ENCODE peak calls at places on chromosomes 1 and 21, in nine cellular contexts. I is fibroblast of lung, L is adrenal gland, S is activated gamma-delta T cell treated with Interleukin-2 at 50 U/mL for 16 hours, H is neural crest cell, E is epithelial cell of prostate, P is AG10803, J is NCI-H774, X is HT1080. F is an unnamed sample.

GRCh38 chr1:3231826-3232225 is 162.8 kb downstream of the PRDM16 start:
- DNase-seq in I (no peak), L (no peak), S (no peak), H (no peak), E (no peak), P (no peak), J (no peak), X (no peak), F (no peak)

GRCh38 chr1:198699167-198700015 is 60.6 kb downstream of the PTPRC start:
- DNase-seq in I (peak), L (peak), S (peak), H (peak), E (peak), P (peak), J (peak), X (no peak), F (peak)

GRCh38 chr1:111197598-111198289 is 2.7 kb downstream of the DENND2D start:
- DNase-seq in I (peak), L (no peak), S (peak), H (no peak), E (no peak), P (peak), J (no peak), X (peak), F (no peak)

GRCh38 chr1:216420263-216420662 is 3.0 kb downstream of the USH2A start:
- DNase-seq in I (no peak), L (no peak), S (no peak), H (no peak), E (no peak), P (no peak), J (no peak), X (no peak), F (no peak)

GRCh38 chr1:8602471-8603219 is 214.8 kb downstream of the RERE start:
- DNase-seq in I (no peak), L (no peak), S (no peak), H (no peak), E (no peak), P (no peak), J (no peak), X (no peak), F (no peak)

GRCh38 chr21:46191257-46191685 is 7.0 kb upstream of the SPATC1L start:
- DNase-seq in I (peak), L (peak), S (no peak), H (no peak), E (peak), P (peak), J (no peak), X (peak), F (no peak)

GRCh38 chr1:243708210-243708609 is 141.8 kb downstream of the AKT3 start:
- DNase-seq in I (no peak), L (no peak), S (no peak), H (no peak), E (no peak), P (no peak), J (no peak), X (no peak), F (no peak)

GRCh38 chr1:154320882-154321608 is at the start of gene AQP10:
- DNase-seq in I (peak), L (no peak), S (no peak), H (no peak), E (no peak), P (no peak), J (no peak), X (no peak), F (no peak)

GRCh38 chr1:69045572-69045971 is 522.1 kb upstream of the LRRC7 start:
- DNase-seq in I (no peak), L (no peak), S (no peak), H (no peak), E (no peak), P (no peak), J (no peak), X (no peak), F (no peak)

GRCh38 chr21:14560555-14560954 is 14.4 kb upstream of the SAMSN1 start:
- DNase-seq in I (no peak), L (no peak), S (no peak), H (no peak), E (no peak), P (no peak), J (no peak), X (no peak), F (no peak)

GRCh38 chr1:88608139-88608943 is 75.7 kb upstream of the PKN2 start:
- DNase-seq in I (peak), L (no peak), S (no peak), H (no peak), E (no peak), P (peak), J (no peak), X (peak), F (no peak)

GRCh38 chr1:34362949-34363348 is 186.2 kb downstream of the C1orf94 start:
- DNase-seq in I (no peak), L (no peak), S (no peak), H (no peak), E (no peak), P (no peak), J (peak), X (no peak), F (no peak)

GRCh38 chr1:2382621-2383361 is 8.6 kb downstream of the MORN1 start:
- DNase-seq in I (peak), L (peak), S (no peak), H (peak), E (no peak), P (peak), J (no peak), X (peak), F (peak)

GRCh38 chr1:245411245-245411644 is 256.5 kb downstream of the KIF26B start:
- DNase-seq in I (peak), L (peak), S (no peak), H (no peak), E (no peak), P (no peak), J (no peak), X (peak), F (no peak)

GRCh38 chr1:47174621-47175020 is 15.2 kb downstream of the PDZK1IP1 start:
- DNase-seq in I (no peak), L (no peak), S (no peak), H (no peak), E (no peak), P (no peak), J (no peak), X (no peak), F (no peak)

GRCh38 chr21:29511076-29511475 is 212.4 kb downstream of the BACH1 start:
- DNase-seq in I (peak), L (no peak), S (no peak), H (no peak), E (no peak), P (peak), J (no peak), X (no peak), F (no peak)

GRCh38 chr1:25543425-25544242 is at the start of gene LDLRAP1:
- DNase-seq in I (peak), L (peak), S (peak), H (peak), E (no peak), P (peak), J (no peak), X (peak), F (peak)

GRCh38 chr21:45709696-45710268 is 66.3 kb downstream of the PCBP3 start:
- DNase-seq in I (no peak), L (no peak), S (no peak), H (no peak), E (no peak), P (no peak), J (no peak), X (no peak), F (no peak)

GRCh38 chr21:35222541-35222941 is 173.4 kb upstream of the RUNX1 start:
- DNase-seq in I (no peak), L (peak), S (no peak), H (no peak), E (no peak), P (peak), J (no peak), X (peak), F (no peak)

GRCh38 chr1:87926131-87926828 is 597.6 kb downstream of the LMO4 start:
- DNase-seq in I (no peak), L (no peak), S (no peak), H (no peak), E (peak), P (no peak), J (no peak), X (no peak), F (no peak)

GRCh38 chr1:171985639-171986038 is 144.3 kb downstream of the DNM3 start:
- DNase-seq in I (no peak), L (peak), S (no peak), H (peak), E (no peak), P (no peak), J (no peak), X (no peak), F (no peak)

GRCh38 chr1:78250201-78250600 is 204.4 kb downstream of the GIPC2 start:
- DNase-seq in I (no peak), L (no peak), S (no peak), H (no peak), E (no peak), P (peak), J (no peak), X (no peak), F (no peak)

GRCh38 chr1:176111835-176112234 is 95.3 kb downstream of the COP1 start:
- DNase-seq in I (peak), L (no peak), S (no peak), H (no peak), E (peak), P (no peak), J (no peak), X (peak), F (no peak)

GRCh38 chr1:168341576-168341975 is 60.9 kb downstream of the TBX19 start:
- DNase-seq in I (peak), L (no peak), S (no peak), H (no peak), E (no peak), P (peak), J (no peak), X (no peak), F (no peak)

F was measured in thyroid gland.